ENCODE peak calls at places on chromosome 18, in six cellular contexts. V, R, I, U, W and C are unnamed samples.

GRCh38 chr18:62634471-62634870 is 80.9 kb upstream of the PHLPP1 start:
- DNase-seq in V (no peak), R (no peak), I (no peak), U (peak), W (no peak), C (peak)

GRCh38 chr18:2706903-2707302 is 51.4 kb downstream of the SMCHD1 start:
- DNase-seq in V (no peak), R (peak), I (peak), U (no peak), W (no peak), C (no peak)

GRCh38 chr18:53796042-53796729 is 428.3 kb downstream of the MBD2 start:
- DNase-seq in V (no peak), R (no peak), I (no peak), U (peak), W (no peak), C (peak)

GRCh38 chr18:9335255-9336045 is 877 bp downstream of the TWSG1 start:
- DNase-seq in V (no peak), R (no peak), I (peak), U (peak), W (no peak), C (peak)

GRCh38 chr18:28854964-28855363 is 678.0 kb upstream of the CDH2 start:
- DNase-seq in V (no peak), R (no peak), I (no peak), U (peak), W (no peak), C (peak)

GRCh38 chr18:78407456-78407823 is 572.2 kb upstream of the SALL3 start:
- DNase-seq in V (no peak), R (no peak), I (no peak), U (no peak), W (no peak), C (no peak)

GRCh38 chr18:79556829-79557585 is 122.6 kb upstream of the CTDP1 start:
- DNase-seq in V (no peak), R (no peak), I (no peak), U (peak), W (no peak), C (no peak)

GRCh38 chr18:52715961-52716360 is 376.0 kb downstream of the DCC start:
- DNase-seq in V (no peak), R (no peak), I (no peak), U (no peak), W (no peak), C (no peak)

GRCh38 chr18:40437517-40437916 is 1517.5 kb upstream of the PIK3C3 start:
- DNase-seq in V (no peak), R (no peak), I (no peak), U (no peak), W (no peak), C (no peak)

GRCh38 chr18:51398104-51398503 is 200.6 kb upstream of the MEX3C start:
- DNase-seq in V (no peak), R (no peak), I (no peak), U (no peak), W (no peak), C (no peak)

GRCh38 chr18:74242451-74243096 is 49.2 kb downstream of the CYB5A start:
- DNase-seq in V (no peak), R (peak), I (no peak), U (no peak), W (no peak), C (peak)

GRCh38 chr18:3970929-3971328 is 484.2 kb downstream of the DLGAP1 start:
- DNase-seq in V (no peak), R (peak), I (no peak), U (no peak), W (no peak), C (no peak)

GRCh38 chr18:13136056-13136688 is 82.4 kb upstream of the LDLRAD4 start:
- DNase-seq in V (no peak), R (no peak), I (peak), U (no peak), W (no peak), C (no peak)

GRCh38 chr18:79871026-79871390 is 73.3 kb downstream of the KCNG2 start:
- DNase-seq in V (no peak), R (no peak), I (no peak), U (no peak), W (no peak), C (no peak)

GRCh38 chr18:23207191-23207955 is 72.1 kb downstream of the CABLES1 start:
- DNase-seq in V (peak), R (peak), I (peak), U (no peak), W (no peak), C (peak)

GRCh38 chr18:45677408-45677807 is 46.6 kb upstream of the SLC14A1 start:
- DNase-seq in V (no peak), R (no peak), I (no peak), U (no peak), W (no peak), C (no peak)

GRCh38 chr18:489244-490023 is 11.1 kb downstream of the COLEC12 start:
- DNase-seq in V (no peak), R (no peak), I (no peak), U (peak), W (no peak), C (peak)

GRCh38 chr18:61047794-61048193 is 285.4 kb upstream of the CDH20 start:
- DNase-seq in V (no peak), R (no peak), I (no peak), U (no peak), W (no peak), C (no peak)

GRCh38 chr18:79685971-79686370 is 6.4 kb downstream of the CTDP1 start:
- DNase-seq in V (no peak), R (no peak), I (no peak), U (no peak), W (no peak), C (no peak)

GRCh38 chr18:75003089-75003488 is 205.8 kb downstream of the PTGR3 start:
- DNase-seq in V (no peak), R (no peak), I (no peak), U (peak), W (no peak), C (no peak)

GRCh38 chr18:9775172-9775571 is 67.1 kb downstream of the RAB31 start:
- DNase-seq in V (no peak), R (no peak), I (no peak), U (no peak), W (no peak), C (no peak)

GRCh38 chr18:77131652-77132368 is 773 bp downstream of the MBP start:
- DNase-seq in V (no peak), R (peak), I (peak), U (peak), W (no peak), C (peak)
- TF ChIP-seq EZH2 in V (no peak), R (no peak), I (peak), U (no peak), W (no peak), C (no peak)

GRCh38 chr18:57655740-57656139 is 34.1 kb upstream of the NARS1 start:
- DNase-seq in V (no peak), R (no peak), I (no peak), U (no peak), W (no peak), C (no peak)
- H3K4me3 ChIP-seq in V (no peak), R (no peak), I (no peak), U (no peak), W (no peak), C (no peak)

DNA sequence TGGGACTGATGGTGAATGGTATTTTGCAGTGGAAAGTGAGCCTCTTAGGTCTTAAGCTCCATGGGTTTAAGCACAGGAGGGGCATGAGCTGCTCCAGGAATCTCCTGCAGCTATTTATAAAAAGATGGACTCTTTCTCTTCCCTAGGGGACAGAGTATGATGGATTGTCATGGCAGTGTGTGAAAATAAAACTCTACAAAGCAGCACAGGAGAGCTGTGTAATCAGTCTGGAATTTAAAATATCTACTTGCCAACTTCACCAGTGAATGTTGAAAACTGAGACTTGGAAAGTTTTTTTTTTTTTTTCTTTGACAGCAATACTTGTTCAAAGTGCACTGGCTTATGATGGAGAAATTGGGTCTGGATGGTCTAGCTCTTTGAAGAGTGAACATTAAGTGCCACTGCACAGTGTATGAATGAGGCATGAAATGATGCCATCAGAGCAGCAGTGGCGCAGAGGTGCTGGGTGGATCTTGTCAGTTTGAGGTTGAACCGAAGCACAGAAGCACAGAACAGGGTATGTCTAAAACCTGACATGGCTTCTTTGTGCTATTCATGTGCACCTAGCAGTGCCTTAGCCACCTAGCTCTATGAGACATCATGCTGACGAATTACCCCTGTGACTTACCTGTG is 245.4 kb downstream of the PTPRM start:
- DNase-seq in V (no peak), R (no peak), I (no peak), U (peak), W (no peak), C (peak)
- TF ChIP-seq EZH2phosphoT487 in V (no peak), R (no peak), I (no peak), U (no peak), W (no peak), C (no peak)

DNA sequence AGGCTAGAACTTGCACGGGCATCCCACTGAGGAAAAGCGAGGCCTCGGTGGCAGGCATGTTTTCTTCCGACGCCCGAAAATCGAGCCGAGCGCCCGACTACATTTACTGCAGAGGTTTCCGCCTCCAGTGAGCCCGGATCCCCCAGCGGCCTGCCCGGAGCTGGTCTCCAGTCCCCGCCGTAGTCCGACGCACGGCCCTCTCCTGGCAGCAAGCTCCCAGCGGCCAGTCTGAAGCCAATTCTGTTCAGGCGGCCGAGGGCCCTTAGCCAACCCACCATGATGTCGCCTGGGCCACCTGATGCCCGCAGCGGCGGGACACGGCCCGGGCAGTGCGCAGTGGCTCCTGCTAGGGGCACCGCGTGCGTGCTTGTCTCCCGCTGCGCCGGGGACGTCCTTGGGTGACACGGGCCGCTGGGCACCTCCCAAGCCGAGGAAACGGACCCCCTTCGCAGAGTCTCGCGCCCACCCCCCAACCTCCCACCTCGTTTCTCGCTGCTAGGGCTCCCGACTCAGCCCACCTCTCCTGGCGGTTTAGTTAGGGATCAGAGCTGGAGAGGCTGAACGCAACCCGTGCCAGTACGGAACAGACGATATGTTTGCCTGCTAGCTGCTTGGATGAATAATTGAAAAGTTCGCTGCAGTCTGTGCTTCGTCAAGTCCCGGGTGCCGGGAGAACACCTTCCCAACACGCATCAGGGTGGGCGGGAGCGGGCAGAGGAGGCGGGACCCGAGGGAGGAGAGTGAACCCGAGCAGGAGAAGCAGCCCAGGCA is 5.3 kb downstream of the ONECUT2 start:
- DNase-seq in V (no peak), R (peak), I (peak), U (no peak), W (no peak), C (no peak)
- TF ChIP-seq EZH2 in V (no peak), R (peak), I (peak), U (peak), W (no peak), C (no peak)

GRCh38 chr18:27411911-27412310 is 226.8 kb upstream of the CHST9 start:
- DNase-seq in V (no peak), R (no peak), I (no peak), U (peak), W (no peak), C (peak)

GRCh38 chr18:27412551-27412950 is 227.4 kb upstream of the CHST9 start:
- DNase-seq in V (no peak), R (no peak), I (no peak), U (no peak), W (no peak), C (no peak)

GRCh38 chr18:27415495-27415894 is 230.4 kb upstream of the CHST9 start:
- DNase-seq in V (no peak), R (no peak), I (no peak), U (no peak), W (no peak), C (no peak)

GRCh38 chr18:27413495-27414401 is 228.6 kb upstream of the CHST9 start:
- DNase-seq in V (no peak), R (no peak), I (no peak), U (peak), W (no peak), C (peak)

DNA sequence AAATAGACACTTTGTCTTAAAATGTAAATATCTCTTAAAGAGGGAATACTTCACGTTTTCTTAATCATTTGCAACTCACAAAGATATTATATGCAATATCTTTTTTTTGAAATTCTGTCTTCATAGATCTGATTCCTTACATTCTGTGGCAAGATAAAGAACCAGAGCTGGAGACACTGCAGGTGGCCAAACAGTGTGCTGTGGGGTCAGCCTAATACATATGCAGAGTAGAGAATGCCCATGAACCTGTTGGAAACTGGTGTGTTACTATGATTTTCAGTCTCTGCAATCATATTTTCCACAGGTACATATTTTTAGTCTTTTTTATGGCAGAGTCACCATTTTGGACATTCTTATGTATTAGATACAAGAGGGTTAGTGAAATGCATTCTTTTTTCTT is 229.6 kb upstream of the CHST9 start:
- DNase-seq in V (no peak), R (no peak), I (no peak), U (no peak), W (no peak), C (no peak)
- H3K4me3 ChIP-seq in V (no peak), R (no peak), I (no peak), U (no peak), W (no peak), C (no peak)

DNA sequence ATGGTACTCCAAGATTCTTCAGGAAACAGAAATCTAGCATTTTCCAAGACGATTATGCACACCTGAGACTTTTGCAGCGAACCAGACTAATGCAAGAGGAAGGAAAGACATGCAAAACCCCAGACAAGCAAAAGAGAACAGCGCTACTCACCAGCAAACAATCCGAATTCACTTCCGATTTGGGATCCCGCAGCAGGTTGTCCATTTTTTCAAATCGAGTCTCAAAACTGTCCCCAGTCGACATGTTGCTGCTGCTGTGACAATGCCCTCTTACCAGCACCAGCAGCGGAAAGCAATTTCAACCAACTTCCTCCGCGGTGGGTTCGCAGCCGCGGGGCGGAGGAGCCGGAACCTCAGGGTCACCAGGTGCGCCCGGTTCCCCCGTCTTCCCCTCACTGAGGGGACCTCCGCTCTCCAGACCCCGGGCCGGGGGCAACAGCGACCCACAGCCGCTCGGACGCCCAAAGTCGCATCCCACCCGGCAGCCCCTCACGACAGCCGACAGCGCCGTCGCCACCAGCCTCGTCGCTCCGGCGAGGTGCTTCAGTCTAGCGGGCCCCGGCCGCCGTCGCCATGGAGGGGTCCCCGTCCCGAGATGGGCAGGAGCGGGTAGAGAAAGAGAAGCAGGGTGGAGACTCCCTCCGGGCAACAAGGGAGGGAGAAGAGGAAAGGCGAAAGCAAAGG is 804 bp downstream of the ROCK1 start:
- DNase-seq in V (no peak), R (peak), I (no peak), U (peak), W (peak), C (peak)
- TF ChIP-seq EZH2phosphoT487 in V (no peak), R (no peak), I (peak), U (no peak), W (no peak), C (no peak)